ENCODE peak calls at places on chromosomes 4 and X, in seven cellular contexts. One of them, this sample, is unnamed.
A peak's percentile ranks its signal among the peaks of the same experiment; 100 is the strongest.

GRCh38 chrX:53317365-53318069 is 36.1 kb upstream of the IQSEC2 start:
- DNase-seq in amniotic stem cell: peak; percentile 28
- DNase-seq in SK-N-DZ: peak; percentile 60
- DNase-seq in RCC 7860: no peak
- DNase-seq in stimulated activated naive B cell treated with anti-CD40 and anti-IgM and Interleukin-4, amounts not matched to agents 10 μg/mL and 1 μg/mL and 100 μg/mL, for 72 hours: peak; percentile 58
- DNase-seq in T-helper 22 cell: peak; percentile 36
- DNase-seq in endothelial cell of umbilical vein: peak; percentile 27
- DNase-seq in this sample: peak; percentile 60

GRCh38 chr4:39732728-39733127 is 34.8 kb downstream of the UBE2K start:
- DNase-seq in T-helper 22 cell: no peak
- DNase-seq in amniotic stem cell: peak; percentile 85
- DNase-seq in RCC 7860: peak; percentile 51
- DNase-seq in stimulated activated naive B cell treated with anti-CD40 and anti-IgM and Interleukin-4, amounts not matched to agents 10 μg/mL and 1 μg/mL and 100 μg/mL, for 72 hours: no peak
- DNase-seq in SK-N-DZ: no peak
- DNase-seq in endothelial cell of umbilical vein: no peak
- DNase-seq in this sample: no peak

GRCh38 chrX:78111140-78111931 is 7.3 kb downstream of the PGK1 start:
- DNase-seq in stimulated activated naive B cell treated with anti-CD40 and anti-IgM and Interleukin-4, amounts not matched to agents 10 μg/mL and 1 μg/mL and 100 μg/mL, for 72 hours: no peak
- DNase-seq in T-helper 22 cell: no peak
- DNase-seq in endothelial cell of umbilical vein: no peak
- DNase-seq in SK-N-DZ: no peak
- DNase-seq in amniotic stem cell: no peak
- DNase-seq in RCC 7860: no peak
- DNase-seq in this sample: no peak

GRCh38 chr4:159269143-159269542 is 166.3 kb downstream of the RAPGEF2 start:
- DNase-seq in RCC 7860: no peak
- DNase-seq in T-helper 22 cell: no peak
- DNase-seq in endothelial cell of umbilical vein: no peak
- DNase-seq in stimulated activated naive B cell treated with anti-CD40 and anti-IgM and Interleukin-4, amounts not matched to agents 10 μg/mL and 1 μg/mL and 100 μg/mL, for 72 hours: no peak
- DNase-seq in SK-N-DZ: peak; percentile 53
- DNase-seq in amniotic stem cell: no peak
- DNase-seq in this sample: no peak

GRCh38 chr4:25233194-25233593 is 639 bp upstream of the PI4K2B start:
- DNase-seq in endothelial cell of umbilical vein: no peak
- DNase-seq in stimulated activated naive B cell treated with anti-CD40 and anti-IgM and Interleukin-4, amounts not matched to agents 10 μg/mL and 1 μg/mL and 100 μg/mL, for 72 hours: no peak
- DNase-seq in amniotic stem cell: no peak
- DNase-seq in T-helper 22 cell: no peak
- DNase-seq in SK-N-DZ: no peak
- DNase-seq in RCC 7860: no peak
- DNase-seq in this sample: no peak

GRCh38 chr4:126753592-126753991 is 879.2 kb upstream of the INTU start:
- DNase-seq in endothelial cell of umbilical vein: no peak
- DNase-seq in T-helper 22 cell: no peak
- DNase-seq in stimulated activated naive B cell treated with anti-CD40 and anti-IgM and Interleukin-4, amounts not matched to agents 10 μg/mL and 1 μg/mL and 100 μg/mL, for 72 hours: no peak
- DNase-seq in amniotic stem cell: no peak
- DNase-seq in SK-N-DZ: peak; percentile 14
- DNase-seq in RCC 7860: no peak
- DNase-seq in this sample: no peak

GRCh38 chr4:10575414-10575813 is 109.2 kb downstream of the CLNK start:
- DNase-seq in stimulated activated naive B cell treated with anti-CD40 and anti-IgM and Interleukin-4, amounts not matched to agents 10 μg/mL and 1 μg/mL and 100 μg/mL, for 72 hours: no peak
- DNase-seq in RCC 7860: no peak
- DNase-seq in endothelial cell of umbilical vein: no peak
- DNase-seq in T-helper 22 cell: no peak
- DNase-seq in amniotic stem cell: no peak
- DNase-seq in SK-N-DZ: no peak
- DNase-seq in this sample: no peak

GRCh38 chr4:86118696-86119095 is 241.2 kb downstream of the MAPK10 start:
- DNase-seq in stimulated activated naive B cell treated with anti-CD40 and anti-IgM and Interleukin-4, amounts not matched to agents 10 μg/mL and 1 μg/mL and 100 μg/mL, for 72 hours: no peak
- DNase-seq in endothelial cell of umbilical vein: no peak
- DNase-seq in amniotic stem cell: no peak
- DNase-seq in SK-N-DZ: no peak
- DNase-seq in T-helper 22 cell: no peak
- DNase-seq in RCC 7860: no peak
- DNase-seq in this sample: no peak

GRCh38 chr4:153488719-153489384 is 22.7 kb downstream of the TMEM131L start:
- DNase-seq in endothelial cell of umbilical vein: no peak
- DNase-seq in T-helper 22 cell: no peak
- DNase-seq in RCC 7860: no peak
- DNase-seq in SK-N-DZ: no peak
- DNase-seq in stimulated activated naive B cell treated with anti-CD40 and anti-IgM and Interleukin-4, amounts not matched to agents 10 μg/mL and 1 μg/mL and 100 μg/mL, for 72 hours: peak; percentile 32
- DNase-seq in amniotic stem cell: no peak
- DNase-seq in this sample: no peak

GRCh38 chrX:10514891-10515290 is 105.5 kb downstream of the MID1 start:
- DNase-seq in SK-N-DZ: no peak
- DNase-seq in T-helper 22 cell: no peak
- DNase-seq in amniotic stem cell: no peak
- DNase-seq in stimulated activated naive B cell treated with anti-CD40 and anti-IgM and Interleukin-4, amounts not matched to agents 10 μg/mL and 1 μg/mL and 100 μg/mL, for 72 hours: no peak
- DNase-seq in endothelial cell of umbilical vein: no peak
- DNase-seq in RCC 7860: no peak
- DNase-seq in this sample: no peak

GRCh38 chrX:129655547-129656248 is 942 bp upstream of the APLN start:
- DNase-seq in RCC 7860: no peak
- DNase-seq in stimulated activated naive B cell treated with anti-CD40 and anti-IgM and Interleukin-4, amounts not matched to agents 10 μg/mL and 1 μg/mL and 100 μg/mL, for 72 hours: no peak
- DNase-seq in amniotic stem cell: no peak
- DNase-seq in T-helper 22 cell: no peak
- DNase-seq in SK-N-DZ: no peak
- DNase-seq in endothelial cell of umbilical vein: peak; percentile 32
- DNase-seq in this sample: no peak

GRCh38 chrX:18390941-18391538 is 34.4 kb upstream of the CDKL5 start:
- DNase-seq in T-helper 22 cell: peak; percentile 20
- DNase-seq in stimulated activated naive B cell treated with anti-CD40 and anti-IgM and Interleukin-4, amounts not matched to agents 10 μg/mL and 1 μg/mL and 100 μg/mL, for 72 hours: peak; percentile 6
- DNase-seq in endothelial cell of umbilical vein: peak; percentile 49
- DNase-seq in SK-N-DZ: peak; percentile 51
- DNase-seq in RCC 7860: peak; percentile 34
- DNase-seq in amniotic stem cell: peak; percentile 18
- DNase-seq in this sample: peak; percentile 34

GRCh38 chr4:122665148-122665547 is 44.3 kb upstream of the IL21 start:
- DNase-seq in T-helper 22 cell: no peak
- DNase-seq in RCC 7860: no peak
- DNase-seq in endothelial cell of umbilical vein: no peak
- DNase-seq in SK-N-DZ: no peak
- DNase-seq in stimulated activated naive B cell treated with anti-CD40 and anti-IgM and Interleukin-4, amounts not matched to agents 10 μg/mL and 1 μg/mL and 100 μg/mL, for 72 hours: no peak
- DNase-seq in amniotic stem cell: no peak
- DNase-seq in this sample: no peak

GRCh38 chr4:85672959-85673358 is 198.0 kb downstream of the ARHGAP24 start:
- DNase-seq in endothelial cell of umbilical vein: no peak
- DNase-seq in SK-N-DZ: no peak
- DNase-seq in stimulated activated naive B cell treated with anti-CD40 and anti-IgM and Interleukin-4, amounts not matched to agents 10 μg/mL and 1 μg/mL and 100 μg/mL, for 72 hours: no peak
- DNase-seq in RCC 7860: no peak
- DNase-seq in amniotic stem cell: no peak
- DNase-seq in T-helper 22 cell: no peak
- DNase-seq in this sample: no peak

GRCh38 chr4:123922847-123923246 is 526.3 kb downstream of the SPRY1 start:
- DNase-seq in stimulated activated naive B cell treated with anti-CD40 and anti-IgM and Interleukin-4, amounts not matched to agents 10 μg/mL and 1 μg/mL and 100 μg/mL, for 72 hours: no peak
- DNase-seq in SK-N-DZ: no peak
- DNase-seq in amniotic stem cell: no peak
- DNase-seq in T-helper 22 cell: no peak
- DNase-seq in RCC 7860: no peak
- DNase-seq in endothelial cell of umbilical vein: peak; percentile 91
- DNase-seq in this sample: no peak

GRCh38 chr4:101621120-101621519 is 169.4 kb upstream of the BANK1 start:
- DNase-seq in amniotic stem cell: peak; percentile 50
- DNase-seq in SK-N-DZ: no peak
- DNase-seq in RCC 7860: peak; percentile 41
- DNase-seq in T-helper 22 cell: no peak
- DNase-seq in endothelial cell of umbilical vein: no peak
- DNase-seq in stimulated activated naive B cell treated with anti-CD40 and anti-IgM and Interleukin-4, amounts not matched to agents 10 μg/mL and 1 μg/mL and 100 μg/mL, for 72 hours: no peak
- DNase-seq in this sample: no peak

GRCh38 chr4:135948797-135949196 is 1583.5 kb downstream of the PCDH18 start:
- DNase-seq in stimulated activated naive B cell treated with anti-CD40 and anti-IgM and Interleukin-4, amounts not matched to agents 10 μg/mL and 1 μg/mL and 100 μg/mL, for 72 hours: no peak
- DNase-seq in SK-N-DZ: no peak
- DNase-seq in T-helper 22 cell: no peak
- DNase-seq in RCC 7860: no peak
- DNase-seq in amniotic stem cell: no peak
- DNase-seq in endothelial cell of umbilical vein: no peak
- DNase-seq in this sample: no peak

GRCh38 chr4:112747035-112747434 is 110.1 kb downstream of the LARP7 start:
- DNase-seq in T-helper 22 cell: no peak
- DNase-seq in endothelial cell of umbilical vein: no peak
- DNase-seq in SK-N-DZ: no peak
- DNase-seq in stimulated activated naive B cell treated with anti-CD40 and anti-IgM and Interleukin-4, amounts not matched to agents 10 μg/mL and 1 μg/mL and 100 μg/mL, for 72 hours: no peak
- DNase-seq in amniotic stem cell: no peak
- DNase-seq in RCC 7860: peak; percentile 34
- DNase-seq in this sample: no peak

GRCh38 chr4:158826882-158827281 is 58.1 kb downstream of the FNIP2 start:
- DNase-seq in stimulated activated naive B cell treated with anti-CD40 and anti-IgM and Interleukin-4, amounts not matched to agents 10 μg/mL and 1 μg/mL and 100 μg/mL, for 72 hours: no peak
- DNase-seq in T-helper 22 cell: no peak
- DNase-seq in RCC 7860: no peak
- DNase-seq in SK-N-DZ: no peak
- DNase-seq in endothelial cell of umbilical vein: peak; percentile 68
- DNase-seq in amniotic stem cell: no peak
- DNase-seq in this sample: no peak

GRCh38 chrX:115030635-115031034 is 13.2 kb upstream of the IL13RA2 start:
- DNase-seq in SK-N-DZ: no peak
- DNase-seq in amniotic stem cell: no peak
- DNase-seq in stimulated activated naive B cell treated with anti-CD40 and anti-IgM and Interleukin-4, amounts not matched to agents 10 μg/mL and 1 μg/mL and 100 μg/mL, for 72 hours: no peak
- DNase-seq in RCC 7860: no peak
- DNase-seq in T-helper 22 cell: no peak
- DNase-seq in endothelial cell of umbilical vein: no peak
- DNase-seq in this sample: no peak

GRCh38 chr4:53015681-53016080 is 153.6 kb downstream of the RASL11B start:
- DNase-seq in T-helper 22 cell: no peak
- DNase-seq in amniotic stem cell: peak; percentile 26
- DNase-seq in RCC 7860: peak; percentile 14
- DNase-seq in stimulated activated naive B cell treated with anti-CD40 and anti-IgM and Interleukin-4, amounts not matched to agents 10 μg/mL and 1 μg/mL and 100 μg/mL, for 72 hours: no peak
- DNase-seq in SK-N-DZ: peak; percentile 67
- DNase-seq in endothelial cell of umbilical vein: peak; percentile 81
- DNase-seq in this sample: no peak

GRCh38 chr4:26520728-26521442 is 30.6 kb upstream of the CCKAR start:
- DNase-seq in RCC 7860: no peak
- DNase-seq in T-helper 22 cell: no peak
- DNase-seq in amniotic stem cell: no peak
- DNase-seq in SK-N-DZ: no peak
- DNase-seq in stimulated activated naive B cell treated with anti-CD40 and anti-IgM and Interleukin-4, amounts not matched to agents 10 μg/mL and 1 μg/mL and 100 μg/mL, for 72 hours: no peak
- DNase-seq in endothelial cell of umbilical vein: no peak
- DNase-seq in this sample: no peak

GRCh38 chrX:63275127-63275526 is 76.0 kb downstream of the SPIN4 start:
- DNase-seq in RCC 7860: no peak
- DNase-seq in amniotic stem cell: no peak
- DNase-seq in SK-N-DZ: no peak
- DNase-seq in stimulated activated naive B cell treated with anti-CD40 and anti-IgM and Interleukin-4, amounts not matched to agents 10 μg/mL and 1 μg/mL and 100 μg/mL, for 72 hours: peak; percentile 4
- DNase-seq in endothelial cell of umbilical vein: peak; percentile 27
- DNase-seq in T-helper 22 cell: no peak
- DNase-seq in this sample: no peak

GRCh38 chr4:110540606-110541440 is 64.9 kb downstream of the ENPEP start:
- DNase-seq in RCC 7860: peak; percentile 82
- DNase-seq in T-helper 22 cell: no peak
- DNase-seq in stimulated activated naive B cell treated with anti-CD40 and anti-IgM and Interleukin-4, amounts not matched to agents 10 μg/mL and 1 μg/mL and 100 μg/mL, for 72 hours: no peak
- DNase-seq in SK-N-DZ: no peak
- DNase-seq in endothelial cell of umbilical vein: peak; percentile 94
- DNase-seq in amniotic stem cell: peak; percentile 8
- DNase-seq in this sample: no peak

GRCh38 chr4:2361366-2362285 is 56.8 kb downstream of the ZFYVE28 start:
- DNase-seq in endothelial cell of umbilical vein: no peak
- DNase-seq in stimulated activated naive B cell treated with anti-CD40 and anti-IgM and Interleukin-4, amounts not matched to agents 10 μg/mL and 1 μg/mL and 100 μg/mL, for 72 hours: no peak
- DNase-seq in amniotic stem cell: no peak
- DNase-seq in SK-N-DZ: no peak
- DNase-seq in T-helper 22 cell: no peak
- DNase-seq in RCC 7860: no peak
- DNase-seq in this sample: no peak

GRCh38 chr4:8940792-8941491 is 69.3 kb upstream of the HMX1 start:
- DNase-seq in endothelial cell of umbilical vein: no peak
- DNase-seq in amniotic stem cell: no peak
- DNase-seq in T-helper 22 cell: no peak
- DNase-seq in stimulated activated naive B cell treated with anti-CD40 and anti-IgM and Interleukin-4, amounts not matched to agents 10 μg/mL and 1 μg/mL and 100 μg/mL, for 72 hours: no peak
- DNase-seq in SK-N-DZ: peak; percentile 29
- DNase-seq in RCC 7860: no peak
- DNase-seq in this sample: no peak

GRCh38 chr4:91325495-91325894 is 978.3 kb upstream of the GRID2 start:
- DNase-seq in SK-N-DZ: no peak
- DNase-seq in stimulated activated naive B cell treated with anti-CD40 and anti-IgM and Interleukin-4, amounts not matched to agents 10 μg/mL and 1 μg/mL and 100 μg/mL, for 72 hours: no peak
- DNase-seq in endothelial cell of umbilical vein: peak; percentile 69
- DNase-seq in T-helper 22 cell: no peak
- DNase-seq in amniotic stem cell: no peak
- DNase-seq in RCC 7860: peak; percentile 7
- DNase-seq in this sample: no peak

GRCh38 chr4:94525993-94526740 is 74.4 kb downstream of the PDLIM5 start:
- DNase-seq in T-helper 22 cell: no peak
- DNase-seq in endothelial cell of umbilical vein: peak; percentile 57
- DNase-seq in amniotic stem cell: no peak
- DNase-seq in stimulated activated naive B cell treated with anti-CD40 and anti-IgM and Interleukin-4, amounts not matched to agents 10 μg/mL and 1 μg/mL and 100 μg/mL, for 72 hours: no peak
- DNase-seq in SK-N-DZ: no peak
- DNase-seq in RCC 7860: no peak
- DNase-seq in this sample: no peak

GRCh38 chr4:128782076-128782715 is 27.3 kb upstream of the JADE1 start:
- DNase-seq in T-helper 22 cell: peak; percentile 21
- DNase-seq in SK-N-DZ: no peak
- DNase-seq in stimulated activated naive B cell treated with anti-CD40 and anti-IgM and Interleukin-4, amounts not matched to agents 10 μg/mL and 1 μg/mL and 100 μg/mL, for 72 hours: no peak
- DNase-seq in endothelial cell of umbilical vein: no peak
- DNase-seq in RCC 7860: no peak
- DNase-seq in amniotic stem cell: no peak
- DNase-seq in this sample: no peak

GRCh38 chr4:186936496-186937375 is 213.1 kb upstream of the FAT1 start:
- DNase-seq in amniotic stem cell: peak; percentile 19
- DNase-seq in SK-N-DZ: no peak
- DNase-seq in RCC 7860: peak; percentile 53
- DNase-seq in stimulated activated naive B cell treated with anti-CD40 and anti-IgM and Interleukin-4, amounts not matched to agents 10 μg/mL and 1 μg/mL and 100 μg/mL, for 72 hours: no peak
- DNase-seq in T-helper 22 cell: no peak
- DNase-seq in endothelial cell of umbilical vein: peak; percentile 55
- DNase-seq in this sample: no peak

GRCh38 chrX:119638725-119639471 is 32.7 kb upstream of the NKRF start:
- DNase-seq in SK-N-DZ: no peak
- DNase-seq in T-helper 22 cell: no peak
- DNase-seq in RCC 7860: peak; percentile 37
- DNase-seq in amniotic stem cell: peak; percentile 12
- DNase-seq in stimulated activated naive B cell treated with anti-CD40 and anti-IgM and Interleukin-4, amounts not matched to agents 10 μg/mL and 1 μg/mL and 100 μg/mL, for 72 hours: peak; percentile 61
- DNase-seq in endothelial cell of umbilical vein: no peak
- DNase-seq in this sample: no peak

GRCh38 chr4:105179539-105180401 is 33.1 kb downstream of the TET2 start:
- DNase-seq in amniotic stem cell: no peak
- DNase-seq in SK-N-DZ: no peak
- DNase-seq in T-helper 22 cell: no peak
- DNase-seq in endothelial cell of umbilical vein: no peak
- DNase-seq in RCC 7860: peak; percentile 73
- DNase-seq in stimulated activated naive B cell treated with anti-CD40 and anti-IgM and Interleukin-4, amounts not matched to agents 10 μg/mL and 1 μg/mL and 100 μg/mL, for 72 hours: no peak
- DNase-seq in this sample: no peak

GRCh38 chrX:127058220-127058619 is 238.7 kb downstream of the PRR32 start:
- DNase-seq in endothelial cell of umbilical vein: no peak
- DNase-seq in amniotic stem cell: no peak
- DNase-seq in stimulated activated naive B cell treated with anti-CD40 and anti-IgM and Interleukin-4, amounts not matched to agents 10 μg/mL and 1 μg/mL and 100 μg/mL, for 72 hours: no peak
- DNase-seq in RCC 7860: no peak
- DNase-seq in T-helper 22 cell: no peak
- DNase-seq in SK-N-DZ: no peak
- DNase-seq in this sample: no peak

GRCh38 chr4:182297659-182298058 is 54.5 kb downstream of the TENM3 start:
- DNase-seq in SK-N-DZ: no peak
- DNase-seq in amniotic stem cell: no peak
- DNase-seq in stimulated activated naive B cell treated with anti-CD40 and anti-IgM and Interleukin-4, amounts not matched to agents 10 μg/mL and 1 μg/mL and 100 μg/mL, for 72 hours: no peak
- DNase-seq in RCC 7860: peak; percentile 65
- DNase-seq in T-helper 22 cell: no peak
- DNase-seq in endothelial cell of umbilical vein: no peak
- DNase-seq in this sample: no peak

GRCh38 chr4:98664959-98665358 is 6.5 kb upstream of the TSPAN5 start:
- DNase-seq in RCC 7860: no peak
- DNase-seq in endothelial cell of umbilical vein: no peak
- DNase-seq in SK-N-DZ: no peak
- DNase-seq in stimulated activated naive B cell treated with anti-CD40 and anti-IgM and Interleukin-4, amounts not matched to agents 10 μg/mL and 1 μg/mL and 100 μg/mL, for 72 hours: no peak
- DNase-seq in T-helper 22 cell: no peak
- DNase-seq in amniotic stem cell: no peak
- DNase-seq in this sample: no peak

GRCh38 chr4:186765673-186766546 is 42.3 kb upstream of the FAT1 start:
- DNase-seq in endothelial cell of umbilical vein: no peak
- DNase-seq in RCC 7860: peak; percentile 30
- DNase-seq in T-helper 22 cell: no peak
- DNase-seq in SK-N-DZ: peak; percentile 6
- DNase-seq in stimulated activated naive B cell treated with anti-CD40 and anti-IgM and Interleukin-4, amounts not matched to agents 10 μg/mL and 1 μg/mL and 100 μg/mL, for 72 hours: no peak
- DNase-seq in amniotic stem cell: no peak
- DNase-seq in this sample: no peak

GRCh38 chr4:142696334-142697122 is 149.6 kb downstream of the INPP4B start:
- DNase-seq in T-helper 22 cell: no peak
- DNase-seq in RCC 7860: no peak
- DNase-seq in endothelial cell of umbilical vein: peak; percentile 49
- DNase-seq in SK-N-DZ: no peak
- DNase-seq in amniotic stem cell: no peak
- DNase-seq in stimulated activated naive B cell treated with anti-CD40 and anti-IgM and Interleukin-4, amounts not matched to agents 10 μg/mL and 1 μg/mL and 100 μg/mL, for 72 hours: no peak
- DNase-seq in this sample: no peak

This sample was measured in progenitor cell of endocrine pancreas.